ENCODE peak calls at places on chromosomes 2 and 18, in seven cellular contexts. One of them, this sample, is unnamed.
A peak's percentile ranks its signal among the peaks of the same experiment; 100 is the strongest.

GRCh38 chr2:143259368-143259958 is 130.2 kb downstream of the ARHGAP15 start:
- DNase-seq in uterus: peak; percentile 46
- DNase-seq in fibroblast of lung: peak; percentile 84
- DNase-seq in Peyer's patch: no peak
- DNase-seq in neuronal stem cell: peak; percentile 62
- DNase-seq in CD4-positive, CD25-positive, alpha-beta regulatory T cell: peak; percentile 85
- DNase-seq in cardiac muscle cell: peak; percentile 82
- DNase-seq in this sample: peak; percentile 63

GRCh38 chr2:150806336-150806735 is 318.9 kb upstream of the RND3 start:
- DNase-seq in neuronal stem cell: no peak
- DNase-seq in Peyer's patch: no peak
- DNase-seq in CD4-positive, CD25-positive, alpha-beta regulatory T cell: no peak
- DNase-seq in cardiac muscle cell: no peak
- DNase-seq in fibroblast of lung: peak; percentile 73
- DNase-seq in uterus: no peak
- DNase-seq in this sample: peak; percentile 9

GRCh38 chr2:694174-694573 is 17.0 kb upstream of the TMEM18 start:
- DNase-seq in CD4-positive, CD25-positive, alpha-beta regulatory T cell: no peak
- DNase-seq in neuronal stem cell: no peak
- DNase-seq in cardiac muscle cell: no peak
- DNase-seq in Peyer's patch: no peak
- DNase-seq in fibroblast of lung: peak; percentile 84
- DNase-seq in uterus: no peak
- DNase-seq in this sample: no peak

GRCh38 chr2:188984126-188984525 is 10.0 kb downstream of the COL3A1 start:
- DNase-seq in uterus: no peak
- DNase-seq in fibroblast of lung: peak; percentile 94
- DNase-seq in Peyer's patch: no peak
- DNase-seq in CD4-positive, CD25-positive, alpha-beta regulatory T cell: no peak
- DNase-seq in neuronal stem cell: no peak
- DNase-seq in cardiac muscle cell: no peak
- DNase-seq in this sample: peak; percentile 49

GRCh38 chr2:12347049-12347448 is 369.7 kb upstream of the TRIB2 start:
- DNase-seq in cardiac muscle cell: no peak
- DNase-seq in Peyer's patch: no peak
- DNase-seq in fibroblast of lung: no peak
- DNase-seq in neuronal stem cell: no peak
- DNase-seq in CD4-positive, CD25-positive, alpha-beta regulatory T cell: no peak
- DNase-seq in uterus: no peak
- DNase-seq in this sample: no peak

GRCh38 chr2:136168605-136169210 is 50.8 kb upstream of the CXCR4 start:
- DNase-seq in uterus: no peak
- DNase-seq in CD4-positive, CD25-positive, alpha-beta regulatory T cell: no peak
- DNase-seq in neuronal stem cell: peak; percentile 21
- DNase-seq in cardiac muscle cell: no peak
- DNase-seq in fibroblast of lung: no peak
- DNase-seq in Peyer's patch: no peak
- DNase-seq in this sample: no peak

GRCh38 chr2:125870746-125871145 is 785.2 kb upstream of the GYPC start:
- DNase-seq in fibroblast of lung: no peak
- DNase-seq in cardiac muscle cell: no peak
- DNase-seq in CD4-positive, CD25-positive, alpha-beta regulatory T cell: no peak
- DNase-seq in uterus: no peak
- DNase-seq in neuronal stem cell: no peak
- DNase-seq in Peyer's patch: no peak
- DNase-seq in this sample: no peak

GRCh38 chr2:42787788-42788477 is 4.5 kb downstream of the HAAO start:
- DNase-seq in neuronal stem cell: no peak
- DNase-seq in Peyer's patch: no peak
- DNase-seq in uterus: no peak
- DNase-seq in cardiac muscle cell: no peak
- DNase-seq in fibroblast of lung: no peak
- DNase-seq in CD4-positive, CD25-positive, alpha-beta regulatory T cell: no peak
- DNase-seq in this sample: no peak

GRCh38 chr2:232697807-232698110 is 628 bp downstream of the GIGYF2 start:
- DNase-seq in CD4-positive, CD25-positive, alpha-beta regulatory T cell: no peak
- DNase-seq in Peyer's patch: no peak
- DNase-seq in uterus: no peak
- DNase-seq in fibroblast of lung: no peak
- DNase-seq in neuronal stem cell: no peak
- DNase-seq in cardiac muscle cell: no peak
- DNase-seq in this sample: peak; percentile 72

GRCh38 chr2:231104115-231104713 is 20.6 kb downstream of the HTR2B start:
- DNase-seq in CD4-positive, CD25-positive, alpha-beta regulatory T cell: peak; percentile 77
- DNase-seq in neuronal stem cell: peak; percentile 39
- DNase-seq in cardiac muscle cell: peak; percentile 57
- DNase-seq in Peyer's patch: no peak
- DNase-seq in fibroblast of lung: peak; percentile 85
- DNase-seq in uterus: peak; percentile 79
- DNase-seq in this sample: peak; percentile 46

GRCh38 chr2:132701810-132702209 is 31.8 kb upstream of the LYPD1 start:
- DNase-seq in CD4-positive, CD25-positive, alpha-beta regulatory T cell: no peak
- DNase-seq in neuronal stem cell: no peak
- DNase-seq in uterus: no peak
- DNase-seq in fibroblast of lung: peak; percentile 25
- DNase-seq in cardiac muscle cell: no peak
- DNase-seq in Peyer's patch: no peak
- DNase-seq in this sample: no peak

GRCh38 chr2:109293663-109294062 is 164.7 kb downstream of the SH3RF3 start:
- DNase-seq in neuronal stem cell: no peak
- DNase-seq in fibroblast of lung: no peak
- DNase-seq in CD4-positive, CD25-positive, alpha-beta regulatory T cell: no peak
- DNase-seq in cardiac muscle cell: no peak
- DNase-seq in uterus: no peak
- DNase-seq in Peyer's patch: no peak
- DNase-seq in this sample: no peak

GRCh38 chr2:12106440-12107080 is 360.1 kb downstream of the LPIN1 start:
- DNase-seq in fibroblast of lung: peak; percentile 99
- DNase-seq in neuronal stem cell: no peak
- DNase-seq in uterus: peak; percentile 61
- DNase-seq in CD4-positive, CD25-positive, alpha-beta regulatory T cell: no peak
- DNase-seq in cardiac muscle cell: no peak
- DNase-seq in Peyer's patch: no peak
- DNase-seq in this sample: peak; percentile 94

GRCh38 chr18:32317651-32318050 is 127.8 kb downstream of the MEP1B start:
- DNase-seq in neuronal stem cell: no peak
- DNase-seq in uterus: no peak
- DNase-seq in CD4-positive, CD25-positive, alpha-beta regulatory T cell: no peak
- DNase-seq in fibroblast of lung: peak; percentile 51
- DNase-seq in cardiac muscle cell: no peak
- DNase-seq in Peyer's patch: no peak
- DNase-seq in this sample: no peak

GRCh38 chr2:96329416-96329815 is 4.3 kb downstream of the ITPRIPL1 start:
- DNase-seq in Peyer's patch: no peak
- DNase-seq in uterus: no peak
- DNase-seq in cardiac muscle cell: no peak
- DNase-seq in CD4-positive, CD25-positive, alpha-beta regulatory T cell: no peak
- DNase-seq in neuronal stem cell: no peak
- DNase-seq in fibroblast of lung: peak; percentile 66
- DNase-seq in this sample: no peak

GRCh38 chr2:172889767-172890430 is 154.3 kb downstream of the RAPGEF4 start:
- DNase-seq in cardiac muscle cell: peak; percentile 68
- DNase-seq in Peyer's patch: no peak
- DNase-seq in CD4-positive, CD25-positive, alpha-beta regulatory T cell: no peak
- DNase-seq in uterus: no peak
- DNase-seq in fibroblast of lung: no peak
- DNase-seq in neuronal stem cell: no peak
- DNase-seq in this sample: peak; percentile 69

GRCh38 chr2:62209427-62209991 is 13.6 kb downstream of the B3GNT2 start:
- DNase-seq in cardiac muscle cell: no peak
- DNase-seq in Peyer's patch: no peak
- DNase-seq in CD4-positive, CD25-positive, alpha-beta regulatory T cell: no peak
- DNase-seq in fibroblast of lung: no peak
- DNase-seq in neuronal stem cell: no peak
- DNase-seq in uterus: no peak
- DNase-seq in this sample: no peak

GRCh38 chr2:209496586-209496982 is 72.7 kb downstream of the MAP2 start:
- DNase-seq in neuronal stem cell: no peak
- DNase-seq in uterus: no peak
- DNase-seq in Peyer's patch: no peak
- DNase-seq in cardiac muscle cell: no peak
- DNase-seq in fibroblast of lung: peak; percentile 40
- DNase-seq in CD4-positive, CD25-positive, alpha-beta regulatory T cell: no peak
- DNase-seq in this sample: no peak

GRCh38 chr2:20141056-20141762 is 83.7 kb downstream of the SDC1 start:
- DNase-seq in uterus: peak; percentile 67
- DNase-seq in fibroblast of lung: peak; percentile 96
- DNase-seq in cardiac muscle cell: no peak
- DNase-seq in CD4-positive, CD25-positive, alpha-beta regulatory T cell: no peak
- DNase-seq in neuronal stem cell: no peak
- DNase-seq in Peyer's patch: no peak
- DNase-seq in this sample: peak; percentile 93

GRCh38 chr2:48207201-48207641 is 300.9 kb upstream of the FBXO11 start:
- DNase-seq in cardiac muscle cell: no peak
- DNase-seq in uterus: no peak
- DNase-seq in fibroblast of lung: no peak
- DNase-seq in neuronal stem cell: no peak
- DNase-seq in CD4-positive, CD25-positive, alpha-beta regulatory T cell: no peak
- DNase-seq in Peyer's patch: no peak
- DNase-seq in this sample: no peak

GRCh38 chr2:231533086-231533776 is 3.0 kb upstream of the NMUR1 start:
- DNase-seq in fibroblast of lung: no peak
- DNase-seq in uterus: no peak
- DNase-seq in neuronal stem cell: no peak
- DNase-seq in Peyer's patch: no peak
- DNase-seq in cardiac muscle cell: no peak
- DNase-seq in CD4-positive, CD25-positive, alpha-beta regulatory T cell: no peak
- DNase-seq in this sample: no peak

GRCh38 chr2:205721057-205721767 is 38.9 kb downstream of the NRP2 start:
- DNase-seq in CD4-positive, CD25-positive, alpha-beta regulatory T cell: peak; percentile 7
- DNase-seq in uterus: no peak
- DNase-seq in neuronal stem cell: no peak
- DNase-seq in Peyer's patch: no peak
- DNase-seq in cardiac muscle cell: no peak
- DNase-seq in fibroblast of lung: no peak
- DNase-seq in this sample: no peak

GRCh38 chr2:203880557-203881125 is 13.1 kb downstream of the CTLA4 start:
- DNase-seq in uterus: no peak
- DNase-seq in fibroblast of lung: no peak
- DNase-seq in cardiac muscle cell: no peak
- DNase-seq in Peyer's patch: no peak
- DNase-seq in neuronal stem cell: no peak
- DNase-seq in CD4-positive, CD25-positive, alpha-beta regulatory T cell: peak; percentile 49
- DNase-seq in this sample: no peak

GRCh38 chr2:22020101-22020742 is 896.5 kb downstream of the TDRD15 start:
- DNase-seq in CD4-positive, CD25-positive, alpha-beta regulatory T cell: no peak
- DNase-seq in neuronal stem cell: no peak
- DNase-seq in uterus: no peak
- DNase-seq in fibroblast of lung: no peak
- DNase-seq in cardiac muscle cell: no peak
- DNase-seq in Peyer's patch: no peak
- DNase-seq in this sample: peak; percentile 85

GRCh38 chr18:9335255-9336045 is 877 bp downstream of the TWSG1 start:
- DNase-seq in fibroblast of lung: peak; percentile 39
- DNase-seq in uterus: no peak
- DNase-seq in neuronal stem cell: no peak
- DNase-seq in cardiac muscle cell: no peak
- DNase-seq in CD4-positive, CD25-positive, alpha-beta regulatory T cell: peak; percentile 56
- DNase-seq in Peyer's patch: no peak
- DNase-seq in this sample: no peak

GRCh38 chr2:128309341-128310093 is 9.2 kb downstream of the HS6ST1 start:
- DNase-seq in uterus: peak; percentile 42
- DNase-seq in CD4-positive, CD25-positive, alpha-beta regulatory T cell: no peak
- DNase-seq in neuronal stem cell: peak; percentile 50
- DNase-seq in fibroblast of lung: peak; percentile 85
- DNase-seq in cardiac muscle cell: peak; percentile 41
- DNase-seq in Peyer's patch: peak; percentile 63
- DNase-seq in this sample: peak; percentile 95

GRCh38 chr18:23938901-23939341 is 75.6 kb upstream of the TTC39C start:
- DNase-seq in fibroblast of lung: no peak
- DNase-seq in neuronal stem cell: no peak
- DNase-seq in Peyer's patch: no peak
- DNase-seq in CD4-positive, CD25-positive, alpha-beta regulatory T cell: no peak
- DNase-seq in cardiac muscle cell: no peak
- DNase-seq in uterus: no peak
- DNase-seq in this sample: no peak

GRCh38 chr18:29160123-29160522 is 983.2 kb upstream of the CDH2 start:
- DNase-seq in uterus: no peak
- DNase-seq in neuronal stem cell: no peak
- DNase-seq in CD4-positive, CD25-positive, alpha-beta regulatory T cell: no peak
- DNase-seq in cardiac muscle cell: no peak
- DNase-seq in Peyer's patch: no peak
- DNase-seq in fibroblast of lung: no peak
- DNase-seq in this sample: no peak
- H3K4me3 ChIP-seq in uterus: no peak overlapping the region
- H3K4me3 ChIP-seq in neuronal stem cell: no peak overlapping the region
- H3K4me3 ChIP-seq in CD4-positive, CD25-positive, alpha-beta regulatory T cell: no peak overlapping the region
- H3K4me3 ChIP-seq in cardiac muscle cell: no peak overlapping the region
- H3K4me3 ChIP-seq in Peyer's patch: no peak overlapping the region
- H3K4me3 ChIP-seq in fibroblast of lung: no peak overlapping the region
- H3K4me3 ChIP-seq in this sample: no peak overlapping the region

DNA sequence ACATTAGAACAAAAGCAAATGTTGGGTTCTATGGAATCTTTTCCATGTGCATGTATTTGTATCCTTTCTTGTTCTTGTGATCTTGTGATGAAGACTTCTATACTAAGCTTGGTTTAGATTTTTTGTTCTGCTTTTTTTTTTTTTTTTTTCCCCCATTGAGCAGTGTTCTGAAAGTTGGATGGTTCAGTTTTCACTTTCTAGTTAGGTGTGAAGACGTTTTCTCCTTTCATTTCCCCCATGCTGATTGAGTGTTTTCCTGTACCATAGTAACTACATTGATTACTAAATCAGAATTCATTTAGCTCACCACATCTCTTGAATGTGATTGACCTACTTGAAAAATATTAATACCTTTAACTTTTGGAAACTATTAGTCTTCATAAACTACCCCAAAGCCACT is 34.1 kb downstream of the NOP58 start:
- DNase-seq in neuronal stem cell: no peak
- DNase-seq in Peyer's patch: no peak
- DNase-seq in fibroblast of lung: no peak
- DNase-seq in cardiac muscle cell: no peak
- DNase-seq in CD4-positive, CD25-positive, alpha-beta regulatory T cell: peak; percentile 27
- DNase-seq in uterus: no peak
- DNase-seq in this sample: no peak
- H3K36me3 ChIP-seq in neuronal stem cell: peaks cover 100% of the 10 kb centered on the region
- H3K36me3 ChIP-seq in Peyer's patch: no peaks in the 10 kb centered on the region
- H3K36me3 ChIP-seq in fibroblast of lung: peaks cover 4% of the 10 kb centered on the region
- H3K36me3 ChIP-seq in cardiac muscle cell: peaks cover 84% of the 10 kb centered on the region
- H3K36me3 ChIP-seq in CD4-positive, CD25-positive, alpha-beta regulatory T cell: peaks cover 95% of the 10 kb centered on the region
- H3K36me3 ChIP-seq in uterus: no peaks in the 10 kb centered on the region
- H3K36me3 ChIP-seq in this sample: peaks cover 95% of the 10 kb centered on the region

GRCh38 chr2:23551875-23552274 is 166.9 kb downstream of the KLHL29 start:
- DNase-seq in Peyer's patch: no peak
- DNase-seq in cardiac muscle cell: no peak
- DNase-seq in neuronal stem cell: no peak
- DNase-seq in fibroblast of lung: no peak
- DNase-seq in CD4-positive, CD25-positive, alpha-beta regulatory T cell: no peak
- DNase-seq in uterus: no peak
- DNase-seq in this sample: no peak
- H3K4me1 ChIP-seq in Peyer's patch: no peaks in the 10 kb centered on the region
- H3K4me1 ChIP-seq in cardiac muscle cell: peaks cover 7% of the 10 kb centered on the region
- H3K4me1 ChIP-seq in neuronal stem cell: peaks cover 3% of the 10 kb centered on the region
- H3K4me1 ChIP-seq in fibroblast of lung: no peaks in the 10 kb centered on the region
- H3K4me1 ChIP-seq in CD4-positive, CD25-positive, alpha-beta regulatory T cell: no peaks in the 10 kb centered on the region
- H3K4me1 ChIP-seq in uterus: no peaks in the 10 kb centered on the region
- H3K4me1 ChIP-seq in this sample: peaks cover 7% of the 10 kb centered on the region

GRCh38 chr2:237670641-237671040 is 43.3 kb downstream of the LRRFIP1 start:
- DNase-seq in neuronal stem cell: no peak
- DNase-seq in cardiac muscle cell: no peak
- DNase-seq in fibroblast of lung: no peak
- DNase-seq in uterus: peak; percentile 78
- DNase-seq in CD4-positive, CD25-positive, alpha-beta regulatory T cell: no peak
- DNase-seq in Peyer's patch: no peak
- DNase-seq in this sample: no peak
- H3K4me3 ChIP-seq in neuronal stem cell: no peak overlapping the region
- H3K4me3 ChIP-seq in cardiac muscle cell: no peak overlapping the region
- H3K4me3 ChIP-seq in fibroblast of lung: no peak overlapping the region
- H3K4me3 ChIP-seq in uterus: no peak overlapping the region
- H3K4me3 ChIP-seq in CD4-positive, CD25-positive, alpha-beta regulatory T cell: no peak overlapping the region
- H3K4me3 ChIP-seq in Peyer's patch: no peak overlapping the region
- H3K4me3 ChIP-seq in this sample: no peak overlapping the region

This sample was measured in SJCRH30.